ENCODE peak calls at places on chromosomes 12 and 14, in seven cellular contexts. One of them, this sample, is unnamed.

GRCh38 chr14:102043251-102044025 is 43.4 kb downstream of the HSP90AA1 start:
- DNase-seq in naive thymus-derived CD4-positive, alpha-beta T cell: no peak
- DNase-seq in transverse colon: no peak
- DNase-seq in colonic mucosa: no peak
- DNase-seq in fibroblast of villous mesenchyme: no peak
- DNase-seq in NB4: no peak
- DNase-seq in kidney epithelial cell: no peak
- DNase-seq in this sample: no peak

GRCh38 chr14:31947076-31947475 is 130.0 kb upstream of the ARHGAP5 start:
- DNase-seq in fibroblast of villous mesenchyme: peak
- DNase-seq in kidney epithelial cell: no peak
- DNase-seq in transverse colon: no peak
- DNase-seq in NB4: no peak
- DNase-seq in naive thymus-derived CD4-positive, alpha-beta T cell: no peak
- DNase-seq in colonic mucosa: no peak
- DNase-seq in this sample: no peak

GRCh38 chr12:33427071-33427470 is 12.5 kb downstream of the SYT10 start:
- DNase-seq in fibroblast of villous mesenchyme: no peak
- DNase-seq in naive thymus-derived CD4-positive, alpha-beta T cell: no peak
- DNase-seq in kidney epithelial cell: no peak
- DNase-seq in NB4: peak
- DNase-seq in transverse colon: no peak
- DNase-seq in colonic mucosa: no peak
- DNase-seq in this sample: no peak

GRCh38 chr14:48725001-48725734 is 861.0 kb downstream of the RPS29 start:
- DNase-seq in fibroblast of villous mesenchyme: peak
- DNase-seq in colonic mucosa: no peak
- DNase-seq in naive thymus-derived CD4-positive, alpha-beta T cell: no peak
- DNase-seq in transverse colon: no peak
- DNase-seq in NB4: no peak
- DNase-seq in kidney epithelial cell: no peak
- DNase-seq in this sample: no peak

GRCh38 chr12:57191410-57191809 is 25.2 kb upstream of the NXPH4 start:
- DNase-seq in naive thymus-derived CD4-positive, alpha-beta T cell: no peak
- DNase-seq in kidney epithelial cell: no peak
- DNase-seq in transverse colon: no peak
- DNase-seq in colonic mucosa: no peak
- DNase-seq in fibroblast of villous mesenchyme: peak
- DNase-seq in NB4: no peak
- DNase-seq in this sample: no peak

GRCh38 chr12:24899503-24900098 is 49.3 kb downstream of the BCAT1 start:
- DNase-seq in kidney epithelial cell: no peak
- DNase-seq in transverse colon: no peak
- DNase-seq in colonic mucosa: no peak
- DNase-seq in naive thymus-derived CD4-positive, alpha-beta T cell: no peak
- DNase-seq in NB4: no peak
- DNase-seq in fibroblast of villous mesenchyme: no peak
- DNase-seq in this sample: no peak

GRCh38 chr14:60561845-60562746 is 53.1 kb downstream of the SIX6 start:
- DNase-seq in fibroblast of villous mesenchyme: peak
- DNase-seq in transverse colon: peak
- DNase-seq in NB4: peak
- DNase-seq in naive thymus-derived CD4-positive, alpha-beta T cell: no peak
- DNase-seq in kidney epithelial cell: peak
- DNase-seq in colonic mucosa: peak
- DNase-seq in this sample: peak

GRCh38 chr12:75865315-75865714 is 166.3 kb downstream of the PHLDA1 start:
- DNase-seq in naive thymus-derived CD4-positive, alpha-beta T cell: no peak
- DNase-seq in NB4: no peak
- DNase-seq in kidney epithelial cell: no peak
- DNase-seq in fibroblast of villous mesenchyme: no peak
- DNase-seq in transverse colon: no peak
- DNase-seq in colonic mucosa: no peak
- DNase-seq in this sample: no peak

GRCh38 chr14:46405095-46405494 is 246.5 kb downstream of the RPL10L start:
- DNase-seq in colonic mucosa: no peak
- DNase-seq in transverse colon: no peak
- DNase-seq in NB4: no peak
- DNase-seq in kidney epithelial cell: peak
- DNase-seq in naive thymus-derived CD4-positive, alpha-beta T cell: no peak
- DNase-seq in fibroblast of villous mesenchyme: no peak
- DNase-seq in this sample: no peak

GRCh38 chr12:47317182-47317915 is 237.6 kb upstream of the AMIGO2 start:
- DNase-seq in colonic mucosa: no peak
- DNase-seq in transverse colon: no peak
- DNase-seq in fibroblast of villous mesenchyme: no peak
- DNase-seq in NB4: no peak
- DNase-seq in kidney epithelial cell: no peak
- DNase-seq in naive thymus-derived CD4-positive, alpha-beta T cell: no peak
- DNase-seq in this sample: no peak

GRCh38 chr12:19614601-19615442 is 175.5 kb downstream of the AEBP2 start:
- DNase-seq in kidney epithelial cell: no peak
- DNase-seq in NB4: no peak
- DNase-seq in colonic mucosa: no peak
- DNase-seq in naive thymus-derived CD4-positive, alpha-beta T cell: no peak
- DNase-seq in transverse colon: no peak
- DNase-seq in fibroblast of villous mesenchyme: no peak
- DNase-seq in this sample: no peak

GRCh38 chr12:127393896-127394295 is 873.1 kb upstream of the TMEM132C start:
- DNase-seq in NB4: no peak
- DNase-seq in naive thymus-derived CD4-positive, alpha-beta T cell: no peak
- DNase-seq in colonic mucosa: no peak
- DNase-seq in fibroblast of villous mesenchyme: no peak
- DNase-seq in kidney epithelial cell: no peak
- DNase-seq in transverse colon: no peak
- DNase-seq in this sample: no peak

GRCh38 chr12:29741342-29742241 is 42.1 kb downstream of the TMTC1 start:
- DNase-seq in transverse colon: no peak
- DNase-seq in fibroblast of villous mesenchyme: peak
- DNase-seq in colonic mucosa: no peak
- DNase-seq in kidney epithelial cell: peak
- DNase-seq in NB4: no peak
- DNase-seq in naive thymus-derived CD4-positive, alpha-beta T cell: no peak
- DNase-seq in this sample: no peak

GRCh38 chr14:31323419-31323818 is 96.9 kb downstream of the HEATR5A start:
- DNase-seq in naive thymus-derived CD4-positive, alpha-beta T cell: no peak
- DNase-seq in colonic mucosa: no peak
- DNase-seq in NB4: no peak
- DNase-seq in transverse colon: no peak
- DNase-seq in fibroblast of villous mesenchyme: no peak
- DNase-seq in kidney epithelial cell: no peak
- DNase-seq in this sample: no peak

GRCh38 chr12:6961695-6962284 is 8.7 kb downstream of the PHB2 start:
- DNase-seq in transverse colon: peak
- DNase-seq in fibroblast of villous mesenchyme: peak
- DNase-seq in kidney epithelial cell: no peak
- DNase-seq in NB4: peak
- DNase-seq in colonic mucosa: peak
- DNase-seq in naive thymus-derived CD4-positive, alpha-beta T cell: no peak
- DNase-seq in this sample: peak

GRCh38 chr12:57008113-57008687 is 1.9 kb upstream of the ZBTB39 start:
- DNase-seq in kidney epithelial cell: no peak
- DNase-seq in fibroblast of villous mesenchyme: peak
- DNase-seq in colonic mucosa: no peak
- DNase-seq in naive thymus-derived CD4-positive, alpha-beta T cell: peak
- DNase-seq in NB4: peak
- DNase-seq in transverse colon: no peak
- DNase-seq in this sample: no peak

GRCh38 chr14:105273062-105273461 is 24.7 kb downstream of the BTBD6 start:
- DNase-seq in NB4: no peak
- DNase-seq in colonic mucosa: no peak
- DNase-seq in kidney epithelial cell: no peak
- DNase-seq in fibroblast of villous mesenchyme: no peak
- DNase-seq in naive thymus-derived CD4-positive, alpha-beta T cell: no peak
- DNase-seq in transverse colon: no peak
- DNase-seq in this sample: no peak

GRCh38 chr14:63342381-63342780 is 23.6 kb upstream of the GPHB5 start:
- DNase-seq in colonic mucosa: no peak
- DNase-seq in kidney epithelial cell: no peak
- DNase-seq in naive thymus-derived CD4-positive, alpha-beta T cell: no peak
- DNase-seq in fibroblast of villous mesenchyme: no peak
- DNase-seq in transverse colon: no peak
- DNase-seq in NB4: no peak
- DNase-seq in this sample: no peak

GRCh38 chr12:95673576-95673975 is 117.0 kb downstream of the NTN4 start:
- DNase-seq in colonic mucosa: no peak
- DNase-seq in fibroblast of villous mesenchyme: no peak
- DNase-seq in kidney epithelial cell: no peak
- DNase-seq in transverse colon: no peak
- DNase-seq in NB4: no peak
- DNase-seq in naive thymus-derived CD4-positive, alpha-beta T cell: no peak
- DNase-seq in this sample: no peak

GRCh38 chr12:81502912-81503695 is 256.0 kb downstream of the PPFIA2 start:
- DNase-seq in kidney epithelial cell: peak
- DNase-seq in transverse colon: no peak
- DNase-seq in NB4: no peak
- DNase-seq in colonic mucosa: no peak
- DNase-seq in fibroblast of villous mesenchyme: peak
- DNase-seq in naive thymus-derived CD4-positive, alpha-beta T cell: no peak
- DNase-seq in this sample: no peak

GRCh38 chr12:109130755-109131521 is 14.6 kb downstream of the ACACB start:
- DNase-seq in colonic mucosa: no peak
- DNase-seq in fibroblast of villous mesenchyme: no peak
- DNase-seq in NB4: peak
- DNase-seq in kidney epithelial cell: no peak
- DNase-seq in transverse colon: peak
- DNase-seq in naive thymus-derived CD4-positive, alpha-beta T cell: no peak
- DNase-seq in this sample: peak
- H3K4me3 ChIP-seq in colonic mucosa: no peak
- H3K4me3 ChIP-seq in fibroblast of villous mesenchyme: no peak
- H3K4me3 ChIP-seq in NB4: no peak
- H3K4me3 ChIP-seq in kidney epithelial cell: no peak
- H3K4me3 ChIP-seq in transverse colon: no peak
- H3K4me3 ChIP-seq in naive thymus-derived CD4-positive, alpha-beta T cell: no peak
- H3K4me3 ChIP-seq in this sample: no peak

GRCh38 chr14:70884595-70885342 is 22.5 kb upstream of the PCNX1 start:
- DNase-seq in fibroblast of villous mesenchyme: no peak
- DNase-seq in naive thymus-derived CD4-positive, alpha-beta T cell: no peak
- DNase-seq in kidney epithelial cell: no peak
- DNase-seq in NB4: peak
- DNase-seq in transverse colon: no peak
- DNase-seq in colonic mucosa: no peak
- DNase-seq in this sample: peak

GRCh38 chr14:70886421-70887206 is 20.6 kb upstream of the PCNX1 start:
- DNase-seq in colonic mucosa: no peak
- DNase-seq in NB4: peak
- DNase-seq in kidney epithelial cell: no peak
- DNase-seq in transverse colon: peak
- DNase-seq in naive thymus-derived CD4-positive, alpha-beta T cell: no peak
- DNase-seq in fibroblast of villous mesenchyme: no peak
- DNase-seq in this sample: no peak

GRCh38 chr14:70882771-70883492 is 24.3 kb upstream of the PCNX1 start:
- DNase-seq in naive thymus-derived CD4-positive, alpha-beta T cell: no peak
- DNase-seq in fibroblast of villous mesenchyme: peak
- DNase-seq in transverse colon: no peak
- DNase-seq in NB4: peak
- DNase-seq in colonic mucosa: no peak
- DNase-seq in kidney epithelial cell: no peak
- DNase-seq in this sample: no peak

GRCh38 chr14:70887207-70888150 is 19.8 kb upstream of the PCNX1 start:
- DNase-seq in colonic mucosa: no peak
- DNase-seq in transverse colon: no peak
- DNase-seq in naive thymus-derived CD4-positive, alpha-beta T cell: no peak
- DNase-seq in NB4: peak
- DNase-seq in fibroblast of villous mesenchyme: peak
- DNase-seq in kidney epithelial cell: no peak
- DNase-seq in this sample: no peak

DNA sequence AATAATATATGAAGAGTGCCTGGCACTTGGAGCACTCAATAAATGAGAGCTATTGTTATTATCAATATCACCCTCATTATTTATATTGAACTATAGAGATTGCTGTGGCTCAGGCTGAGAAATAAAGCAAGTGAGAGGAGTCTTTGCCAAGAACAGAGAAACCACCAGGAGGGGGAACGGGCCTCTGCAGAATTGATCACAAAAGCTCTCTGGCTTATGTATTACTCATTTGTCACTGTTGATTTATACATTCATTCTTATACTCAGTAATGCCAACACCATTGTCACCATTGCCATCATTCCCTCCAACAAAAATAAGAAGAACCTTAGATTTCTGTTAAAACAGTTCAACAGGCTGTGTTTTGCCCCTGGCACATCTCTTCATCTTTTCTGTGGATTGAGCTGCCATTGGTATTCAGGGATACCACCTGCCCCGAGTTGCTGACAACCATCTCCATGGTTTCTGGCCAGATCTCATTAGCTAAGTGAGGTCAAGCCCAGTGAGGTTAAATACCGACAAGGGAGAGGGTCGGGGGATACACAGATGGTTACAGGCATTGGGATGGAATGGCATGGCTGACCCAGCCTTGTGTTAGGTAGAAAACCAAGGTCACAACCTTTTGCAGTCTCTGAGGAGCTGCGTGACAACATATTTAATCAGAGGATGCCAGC is 21.8 kb upstream of the PCNX1 start:
- DNase-seq in NB4: peak
- DNase-seq in colonic mucosa: no peak
- DNase-seq in fibroblast of villous mesenchyme: no peak
- DNase-seq in naive thymus-derived CD4-positive, alpha-beta T cell: no peak
- DNase-seq in kidney epithelial cell: no peak
- DNase-seq in transverse colon: no peak
- DNase-seq in this sample: no peak
- H3K4me3 ChIP-seq in NB4: no peak
- H3K4me3 ChIP-seq in colonic mucosa: no peak
- H3K4me3 ChIP-seq in fibroblast of villous mesenchyme: no peak
- H3K4me3 ChIP-seq in naive thymus-derived CD4-positive, alpha-beta T cell: peak
- H3K4me3 ChIP-seq in kidney epithelial cell: no peak
- H3K4me3 ChIP-seq in transverse colon: no peak
- H3K4me3 ChIP-seq in this sample: no peak

DNA sequence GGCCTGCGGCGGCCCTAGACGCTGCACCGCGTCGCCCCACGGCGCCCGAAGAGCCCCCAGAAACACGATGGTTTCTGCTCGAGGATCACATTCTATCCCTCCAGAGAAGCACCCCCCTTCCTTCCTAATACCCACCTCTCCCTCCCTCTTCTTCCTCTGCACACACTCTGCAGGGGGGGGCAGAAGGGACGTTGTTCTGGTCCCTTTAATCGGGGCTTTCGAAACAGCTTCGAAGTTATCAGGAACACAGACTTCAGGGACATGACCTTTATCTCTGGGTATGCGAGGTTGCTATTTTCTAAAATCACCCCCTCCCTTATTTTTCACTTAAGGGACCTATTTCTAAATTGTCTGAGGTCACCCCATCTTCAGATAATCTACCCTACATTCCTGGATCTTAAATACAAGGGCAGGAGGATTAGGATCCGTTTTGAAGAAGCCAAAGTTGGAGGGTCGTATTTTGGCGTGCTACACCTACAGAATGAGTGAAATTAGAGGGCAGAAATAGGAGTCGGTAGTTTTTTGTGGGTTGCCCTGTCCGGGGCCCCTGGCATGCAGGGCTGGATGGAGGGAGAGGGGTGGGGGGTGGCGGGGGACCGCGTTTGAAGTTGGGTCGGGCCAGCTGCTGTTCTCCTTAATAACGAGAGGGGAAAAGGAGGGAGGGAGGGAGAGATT is 449 bp upstream of the CCND2 start:
- DNase-seq in fibroblast of villous mesenchyme: no peak
- DNase-seq in kidney epithelial cell: no peak
- DNase-seq in NB4: peak
- DNase-seq in colonic mucosa: no peak
- DNase-seq in naive thymus-derived CD4-positive, alpha-beta T cell: peak
- DNase-seq in transverse colon: no peak
- DNase-seq in this sample: no peak
- H3K4me3 ChIP-seq in fibroblast of villous mesenchyme: peak
- H3K4me3 ChIP-seq in kidney epithelial cell: no peak
- H3K4me3 ChIP-seq in NB4: peak
- H3K4me3 ChIP-seq in colonic mucosa: peak
- H3K4me3 ChIP-seq in naive thymus-derived CD4-positive, alpha-beta T cell: peak
- H3K4me3 ChIP-seq in transverse colon: peak
- H3K4me3 ChIP-seq in this sample: peak

GRCh38 chr14:91281346-91281745 is 36.8 kb upstream of the GPR68 start:
- DNase-seq in fibroblast of villous mesenchyme: peak
- DNase-seq in colonic mucosa: no peak
- DNase-seq in naive thymus-derived CD4-positive, alpha-beta T cell: no peak
- DNase-seq in transverse colon: no peak
- DNase-seq in NB4: no peak
- DNase-seq in kidney epithelial cell: no peak
- DNase-seq in this sample: no peak
- H3K4me3 ChIP-seq in fibroblast of villous mesenchyme: no peak
- H3K4me3 ChIP-seq in colonic mucosa: no peak
- H3K4me3 ChIP-seq in naive thymus-derived CD4-positive, alpha-beta T cell: no peak
- H3K4me3 ChIP-seq in transverse colon: no peak
- H3K4me3 ChIP-seq in NB4: no peak
- H3K4me3 ChIP-seq in kidney epithelial cell: no peak
- H3K4me3 ChIP-seq in this sample: no peak